ENCODE peak calls at places on chromosome 14, in six cellular contexts. E is lower leg skin; D is stomach; C is AG09309; L is activated naive CD4-positive, alpha-beta T cell treated with anti-CD3 and anti-CD28 coated beads, Interleukin-2, amount 50 U/mL, for 16 hours; Z is HTR-8/SVneo. B is an unnamed sample.
A peak's percentile ranks its signal among the peaks of the same experiment; 100 is the strongest.

GRCh38 chr14:88323520-88324199 is 591 bp upstream of the KCNK10 start:
- DNase-seq in E (no peak), Z (no peak), C (no peak), D (no peak), L (no peak), B (no peak)

GRCh38 chr14:20419404-20419803 is 6.1 kb upstream of the TEP1 start:
- DNase-seq in C (no peak), L (no peak), Z (no peak), E (peak; percentile 67), D (no peak), B (no peak)

GRCh38 chr14:71400821-71401447 is 493.7 kb downstream of the PCNX1 start:
- DNase-seq in Z (peak; percentile 69), C (no peak), D (no peak), E (no peak), L (no peak), B (no peak)

GRCh38 chr14:21087294-21088091 is 11.0 kb downstream of the ZNF219 start:
- DNase-seq in D (no peak), L (no peak), C (peak; percentile 78), Z (peak; percentile 52), E (peak; percentile 80), B (peak; percentile 85)

GRCh38 chr14:70073924-70074566 is 114.7 kb downstream of the SLC8A3 start:
- DNase-seq in L (peak; percentile 46), C (no peak), D (peak; percentile 80), E (no peak), Z (peak; percentile 91), B (peak; percentile 75)

GRCh38 chr14:66476964-66477363 is 9.2 kb upstream of the CCDC196 start:
- DNase-seq in Z (peak; percentile 34), E (no peak), C (no peak), D (no peak), L (no peak), B (no peak)

GRCh38 chr14:46344327-46344937 is 307.1 kb downstream of the RPL10L start:
- DNase-seq in Z (peak; percentile 1), E (no peak), C (no peak), D (no peak), L (no peak), B (no peak)

GRCh38 chr14:65506801-65507200 is 94.3 kb downstream of the FUT8 start:
- DNase-seq in L (no peak), Z (no peak), C (no peak), D (no peak), E (no peak), B (no peak)